ENCODE peak calls at places on chromosomes 6 and 20, in five cellular contexts. H, I, D, Y and J are unnamed samples.

GRCh38 chr6:49553353-49553752 is 2.9 kb downstream of the C6orf141 start:
- DNase-seq in H (no peak), Y (no peak), D (peak), I (peak), J (no peak)

GRCh38 chr6:137819740-137820139 is 47.3 kb upstream of the TNFAIP3 start:
- DNase-seq in Y (no peak), H (no peak), I (no peak), D (no peak), J (no peak)

GRCh38 chr6:6834356-6835342 is 246.1 kb downstream of the LY86 start:
- DNase-seq in H (no peak), D (no peak), I (no peak), Y (peak), J (no peak)

GRCh38 chr6:133895573-133896343 is 6.8 kb downstream of the TCF21 start:
- DNase-seq in D (no peak), H (peak), Y (no peak), I (no peak), J (peak)

GRCh38 chr6:45423901-45424627 is 46.3 kb upstream of the SUPT3H start:
- DNase-seq in Y (no peak), D (no peak), I (no peak), H (peak), J (peak)

GRCh38 chr20:38590682-38591483 is 9.9 kb downstream of the ADIG start:
- DNase-seq in H (no peak), I (peak), D (no peak), Y (no peak), J (no peak)

GRCh38 chr20:31595654-31596411 is 9.3 kb upstream of the ID1 start:
- DNase-seq in Y (peak), D (peak), H (peak), I (no peak), J (peak)

GRCh38 chr6:53103993-53104675 is 38.9 kb downstream of the FBXO9 start:
- DNase-seq in I (peak), H (no peak), D (no peak), Y (peak), J (no peak)

GRCh38 chr20:26208296-26209091 is 511.8 kb upstream of the ZNF337 start:
- DNase-seq in Y (no peak), H (peak), D (no peak), I (no peak), J (peak)

GRCh38 chr6:116210750-116211425 is 43.0 kb downstream of the TSPYL4 start:
- DNase-seq in I (no peak), Y (peak), H (no peak), D (peak), J (no peak)

GRCh38 chr20:54140486-54140885 is 33.3 kb downstream of the CYP24A1 start:
- DNase-seq in Y (no peak), I (no peak), D (no peak), H (no peak), J (no peak)

GRCh38 chr20:53834044-53834442 is 236.4 kb downstream of the BCAS1 start:
- DNase-seq in H (no peak), I (no peak), D (no peak), Y (no peak), J (no peak)

GRCh38 chr20:59994697-59995122 is 36.5 kb downstream of the CDH26 start:
- DNase-seq in H (peak), Y (no peak), D (peak), I (no peak), J (peak)

GRCh38 chr6:20584100-20584731 is 50.0 kb downstream of the CDKAL1 start:
- DNase-seq in D (no peak), Y (no peak), H (no peak), I (no peak), J (no peak)

GRCh38 chr6:154555075-154555677 is 44.7 kb upstream of the CNKSR3 start:
- DNase-seq in Y (no peak), D (peak), H (no peak), I (no peak), J (no peak)

GRCh38 chr20:46673394-46674252 is 15.6 kb downstream of the TP53RK start:
- DNase-seq in I (no peak), Y (no peak), H (no peak), D (no peak), J (no peak)

GRCh38 chr6:117449549-117450439 is 24.1 kb upstream of the ROS1 start:
- DNase-seq in H (peak), Y (peak), I (peak), D (peak), J (peak)

GRCh38 chr6:133637874-133638273 is 251.0 kb upstream of the TCF21 start:
- DNase-seq in I (no peak), D (no peak), Y (peak), H (no peak), J (no peak)

GRCh38 chr20:59680148-59680650 is 75.9 kb downstream of the PHACTR3 start:
- DNase-seq in H (no peak), Y (no peak), I (no peak), D (no peak), J (no peak)

GRCh38 chr20:43691928-43692524 is 25.1 kb downstream of the MYBL2 start:
- DNase-seq in I (peak), H (peak), Y (peak), D (peak), J (peak)

GRCh38 chr6:124885171-124885570 is 77.1 kb upstream of the RNF217 start:
- DNase-seq in I (no peak), Y (no peak), D (peak), H (no peak), J (no peak)

GRCh38 chr6:67766061-67766460 is 869.0 kb upstream of the ADGRB3 start:
- DNase-seq in D (no peak), I (no peak), H (no peak), Y (no peak), J (no peak)

GRCh38 chr20:50654899-50655298 is 36.4 kb downstream of the RIPOR3 start:
- DNase-seq in H (no peak), I (no peak), D (no peak), Y (no peak), J (no peak)

GRCh38 chr6:96853083-96853482 is 15.8 kb upstream of the GPR63 start:
- DNase-seq in I (no peak), D (no peak), H (no peak), Y (no peak), J (no peak)

GRCh38 chr6:11632231-11632630 is 94.7 kb downstream of the TMEM170B start:
- DNase-seq in Y (no peak), D (peak), H (no peak), I (no peak), J (no peak)

GRCh38 chr20:16574656-16575355 is 1.6 kb upstream of the KIF16B start:
- DNase-seq in I (peak), Y (peak), H (peak), D (peak), J (peak)

GRCh38 chr6:142846883-142847287 is 98.1 kb downstream of the HIVEP2 start:
- DNase-seq in Y (peak), H (no peak), D (peak), I (peak), J (no peak)

GRCh38 chr6:148407372-148407771 is 64.7 kb downstream of the SASH1 start:
- DNase-seq in D (peak), I (peak), H (no peak), Y (no peak), J (no peak)

GRCh38 chr20:10571313-10571815 is 102.4 kb downstream of the JAG1 start:
- DNase-seq in I (no peak), H (no peak), D (no peak), Y (no peak), J (no peak)

GRCh38 chr6:169700296-169700695 is 1.5 kb downstream of the WDR27 start:
- DNase-seq in Y (no peak), D (peak), H (no peak), I (peak), J (no peak)